ENCODE peak calls at places on chromosomes 6 and 20, in four cellular contexts. J is kidney epithelial cell; G is CD8-positive, alpha-beta T cell; L is Peyer's patch. K is an unnamed sample.

GRCh38 chr20:63740070-63740500 is 509 bp downstream of the SLC2A4RG start:
- DNase-seq in G (peak; percentile 47), J (no peak), L (peak; percentile 42), K (no peak)

GRCh38 chr6:10838794-10839333 is 525 bp upstream of the MAK start:
- DNase-seq in L (no peak), G (no peak), J (no peak), K (peak; percentile 9)

GRCh38 chr20:34222208-34222607 is 19.0 kb upstream of the ASIP start:
- DNase-seq in G (no peak), J (peak; percentile 73), L (no peak), K (peak; percentile 20)

GRCh38 chr20:64189530-64189966 is 25.3 kb downstream of the MYT1 start:
- DNase-seq in L (no peak), J (no peak), G (no peak), K (no peak)

GRCh38 chr20:50575869-50576720 is 65.9 kb downstream of the PTPN1 start:
- DNase-seq in G (peak; percentile 53), J (no peak), L (peak; percentile 78), K (no peak)

GRCh38 chr20:19812696-19813095 is 54.6 kb downstream of the RIN2 start:
- DNase-seq in L (no peak), J (no peak), G (no peak), K (no peak)

GRCh38 chr6:141024526-141024925 is 1108.2 kb upstream of the GJE1 start:
- DNase-seq in J (no peak), L (no peak), G (no peak), K (no peak)

GRCh38 chr6:104784884-104785283 is 74.8 kb downstream of the HACE1 start:
- DNase-seq in L (no peak), G (no peak), J (no peak), K (no peak)

GRCh38 chr6:25927721-25928359 is 2.7 kb downstream of the SLC17A2 start:
- DNase-seq in G (no peak), L (no peak), J (no peak), K (no peak)

GRCh38 chr6:170266061-170266825 is 24.6 kb downstream of the DLL1 start:
- DNase-seq in L (no peak), J (no peak), G (no peak), K (no peak)

DNA sequence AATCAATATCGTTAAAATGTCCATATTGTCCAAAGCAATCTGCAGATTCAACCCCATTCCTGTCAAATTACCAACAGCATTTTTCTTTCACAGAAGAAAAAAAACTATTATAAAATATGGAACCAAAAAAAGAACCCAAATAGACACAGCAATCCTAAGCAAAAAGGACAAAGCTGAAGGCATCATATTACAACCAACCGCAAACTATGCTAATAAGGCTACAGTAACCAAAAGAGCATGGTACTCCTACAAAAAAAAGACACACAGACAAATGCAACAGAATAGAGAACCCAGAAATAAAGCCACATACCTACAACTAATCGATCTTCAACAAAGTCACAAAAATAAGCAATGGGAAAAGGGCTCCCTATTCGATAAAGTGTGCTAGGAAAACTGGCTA is 49.2 kb downstream of the RNGTT start:
- DNase-seq in L (no peak), G (no peak), J (no peak), K (no peak)
- H3K4me3 ChIP-seq in L (no peak overlapping the region), G (no peak overlapping the region), J (no peak overlapping the region), K (no peak overlapping the region)

GRCh38 chr6:148698671-148699180 is 48.1 kb upstream of the UST start:
- DNase-seq in L (no peak), G (no peak), J (no peak), K (no peak)

GRCh38 chr6:148700713-148701392 is 46.0 kb upstream of the UST start:
- DNase-seq in G (no peak), L (no peak), J (no peak), K (no peak)

GRCh38 chr6:148697895-148698440 is 48.9 kb upstream of the UST start:
- DNase-seq in L (no peak), G (no peak), J (no peak), K (no peak)

GRCh38 chr6:148701393-148701774 is 45.4 kb upstream of the UST start:
- DNase-seq in L (no peak), G (no peak), J (no peak), K (no peak)

DNA sequence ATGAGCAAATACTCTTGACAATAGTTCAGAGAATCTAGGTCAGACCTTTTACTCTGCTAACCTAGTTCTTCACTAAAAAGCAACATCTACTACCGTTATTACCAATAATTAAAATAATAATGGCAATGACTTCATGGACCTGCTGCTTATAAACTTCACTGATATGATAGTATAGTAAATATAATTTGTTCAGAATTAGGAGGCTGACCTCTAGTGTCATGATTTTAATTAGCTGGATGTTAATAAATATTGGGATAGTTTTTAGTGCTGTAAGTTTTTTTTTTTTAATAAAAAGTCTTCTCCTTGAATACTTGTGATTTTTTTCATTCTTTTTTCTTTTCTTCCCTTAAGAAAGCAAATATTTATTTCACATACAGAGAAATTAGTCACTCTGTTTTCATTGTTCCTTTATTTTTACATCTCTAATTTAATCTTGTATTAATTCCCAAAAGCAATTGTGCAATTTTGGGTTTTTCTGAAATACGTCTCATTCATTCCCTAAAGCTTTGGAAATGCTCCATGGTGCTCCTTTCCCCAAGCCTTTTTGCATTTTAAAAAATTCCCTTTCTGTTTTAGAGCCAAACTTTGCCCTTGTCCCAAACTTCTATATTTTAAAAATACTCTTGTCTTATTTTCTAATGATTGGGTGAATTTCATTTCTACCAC is 46.6 kb upstream of the UST start:
- DNase-seq in L (no peak), G (no peak), J (no peak), K (no peak)
- TF ChIP-seq CTCF in L (no peak), G (no peak), J (no peak), K (no peak)

DNA sequence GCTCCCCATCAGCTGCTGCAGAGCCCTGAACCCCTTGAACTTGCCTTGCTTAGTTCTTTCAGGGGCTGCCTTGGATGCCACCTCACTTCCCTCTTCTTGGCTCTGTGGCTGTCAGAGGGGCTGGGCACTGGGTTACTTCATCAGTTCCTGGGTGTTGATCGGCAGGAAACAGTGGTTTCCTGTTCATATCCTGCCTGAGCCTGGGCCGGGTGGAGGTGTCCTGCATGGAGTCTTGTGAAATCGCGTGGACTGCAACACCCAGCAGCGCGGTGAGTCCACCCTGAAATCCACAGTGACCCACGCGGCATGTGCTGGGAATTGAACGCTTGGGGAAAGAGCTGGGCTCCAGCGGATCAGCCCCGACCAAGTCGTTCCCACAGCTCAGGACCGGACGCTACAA is 97.5 kb downstream of the CDH26 start:
- DNase-seq in G (peak; percentile 48), L (peak; percentile 34), J (no peak), K (no peak)
- H3K4me3 ChIP-seq in G (peak overlapping the region; percentile 20), L (no peak overlapping the region), J (no peak overlapping the region), K (no peak overlapping the region)

GRCh38 chr6:44051516-44051915 is 75.7 kb downstream of the MRPL14 start:
- DNase-seq in L (no peak), G (no peak), J (peak; percentile 91), K (no peak)
- TF ChIP-seq CTCF in L (no peak), G (no peak), J (no peak), K (no peak)

GRCh38 chr6:4316867-4317400 is 181.6 kb upstream of the ECI2 start:
- DNase-seq in G (no peak), J (peak; percentile 50), L (no peak), K (no peak)
- H3K4me3 ChIP-seq in G (no peak overlapping the region), J (no peak overlapping the region), L (no peak overlapping the region), K (no peak overlapping the region)

GRCh38 chr6:56040875-56041274 is 165.5 kb upstream of the BMP5 start:
- DNase-seq in J (no peak), L (no peak), G (no peak), K (no peak)

GRCh38 chr6:56036911-56037310 is 161.5 kb upstream of the BMP5 start:
- DNase-seq in L (no peak), G (no peak), J (no peak), K (no peak)

GRCh38 chr6:56038764-56039163 is 163.4 kb upstream of the BMP5 start:
- DNase-seq in L (no peak), J (no peak), G (no peak), K (no peak)

GRCh38 chr6:56040271-56040670 is 164.9 kb upstream of the BMP5 start:
- DNase-seq in J (no peak), L (no peak), G (no peak), K (no peak)

DNA sequence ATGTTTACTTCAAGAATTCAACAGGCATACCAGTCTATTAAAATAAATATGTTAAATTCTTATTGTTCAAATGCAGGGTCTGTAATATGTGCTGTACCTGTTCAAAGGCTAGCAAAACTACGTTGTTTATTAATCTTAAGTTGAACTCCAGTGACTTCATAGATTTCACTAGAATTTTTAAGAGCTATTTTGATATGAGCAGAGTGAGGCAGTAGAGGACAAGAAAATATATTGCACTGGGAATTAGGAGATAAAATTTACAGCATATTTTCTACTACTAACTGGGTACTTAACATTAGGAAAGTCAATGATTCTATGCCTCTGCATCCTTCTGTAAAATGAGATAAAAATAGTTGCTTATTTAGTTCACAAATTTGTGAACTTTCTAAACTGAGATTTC is 162.2 kb upstream of the BMP5 start:
- DNase-seq in L (no peak), J (no peak), G (no peak), K (no peak)
- TF ChIP-seq CTCF in L (no peak), J (no peak), G (no peak), K (no peak)

GRCh38 chr20:49276895-49277785 is 717 bp downstream of the ZNFX1 start:
- DNase-seq in G (peak; percentile 9), L (peak; percentile 35), J (no peak), K (no peak)

GRCh38 chr20:49277786-49278035 is 146 bp downstream of the ZNFX1 start:
- DNase-seq in J (no peak), G (no peak), L (no peak), K (no peak)

GRCh38 chr20:49273696-49274277 is 4.1 kb downstream of the ZNFX1 start:
- DNase-seq in J (no peak), G (no peak), L (no peak), K (no peak)

GRCh38 chr20:49276201-49276894 is 1.5 kb downstream of the ZNFX1 start:
- DNase-seq in J (peak; percentile 51), L (peak; percentile 27), G (peak; percentile 25), K (peak; percentile 84)

GRCh38 chr20:49275634-49276033 is 2.2 kb downstream of the ZNFX1 start:
- DNase-seq in J (peak; percentile 72), G (no peak), L (no peak), K (no peak)
- H3K4me3 ChIP-seq in J (no peak overlapping the region), G (no peak overlapping the region), L (no peak overlapping the region), K (no peak overlapping the region)